ENCODE peak calls at places on chromosomes 13 and 19, in five cellular contexts. T, N, O, D and J are unnamed samples.

GRCh38 chr19:34173145-34173956 is 1.0 kb downstream of the LSM14A start:
- DNase-seq in D (peak), O (peak), T (peak), N (peak), J (peak)

GRCh38 chr13:27257648-27258253 is 6.4 kb downstream of the RPL21 start:
- DNase-seq in D (no peak), N (no peak), O (no peak), T (no peak), J (no peak)

GRCh38 chr19:16069813-16070365 is 6.4 kb upstream of the TPM4 start:
- DNase-seq in O (no peak), T (no peak), D (no peak), N (no peak), J (no peak)

GRCh38 chr19:36604656-36605100 is 435 bp upstream of the ZNF382 start:
- DNase-seq in N (peak), T (peak), D (peak), O (peak), J (peak)

GRCh38 chr19:43675269-43675879 is 5.4 kb upstream of the PLAUR start:
- DNase-seq in N (no peak), O (no peak), T (no peak), D (peak), J (no peak)

GRCh38 chr19:50567052-50567841 is 988 bp downstream of the LRRC4B start:
- DNase-seq in D (no peak), O (no peak), N (no peak), T (no peak), J (no peak)

GRCh38 chr19:18333680-18334079 is 6.7 kb upstream of the PGPEP1 start:
- DNase-seq in D (no peak), O (no peak), N (no peak), T (no peak), J (no peak)

GRCh38 chr19:4453232-4454179 is 4.1 kb downstream of the UBXN6 start:
- DNase-seq in T (no peak), O (no peak), D (no peak), N (no peak), J (no peak)

GRCh38 chr13:77696006-77696862 is 1.3 kb upstream of the SLAIN1 start:
- DNase-seq in O (no peak), D (no peak), T (no peak), N (no peak), J (no peak)

GRCh38 chr19:39927524-39928356 is 6.7 kb downstream of the FCGBP start:
- DNase-seq in N (no peak), T (no peak), O (no peak), D (no peak), J (no peak)

GRCh38 chr19:9406798-9407352 is 28.5 kb downstream of the ZNF266 start:
- DNase-seq in O (no peak), D (peak), T (peak), N (peak), J (peak)

GRCh38 chr13:44004881-44005280 is 125.2 kb downstream of the LACC1 start:
- DNase-seq in D (no peak), N (no peak), T (no peak), O (no peak), J (no peak)

GRCh38 chr13:71798723-71799122 is 68.3 kb downstream of the DACH1 start:
- DNase-seq in O (no peak), D (no peak), T (no peak), N (no peak), J (no peak)

GRCh38 chr19:46729696-46730095 is 12.8 kb upstream of the PRKD2 start:
- DNase-seq in O (no peak), T (no peak), N (no peak), D (no peak), J (no peak)

GRCh38 chr19:17872251-17873001 is 681 bp downstream of the SLC5A5 start:
- DNase-seq in T (peak), N (no peak), D (peak), O (no peak), J (peak)

GRCh38 chr13:37270206-37271001 is 164.9 kb upstream of the CSNK1A1L start:
- DNase-seq in T (no peak), D (no peak), O (no peak), N (no peak), J (no peak)

GRCh38 chr13:20713751-20714150 is 10.3 kb downstream of the IL17D start:
- DNase-seq in O (no peak), N (no peak), D (no peak), T (no peak), J (no peak)

GRCh38 chr13:59444210-59444857 is 719.4 kb downstream of the DIAPH3 start:
- DNase-seq in O (no peak), T (no peak), D (no peak), N (no peak), J (no peak)

GRCh38 chr13:45773944-45774343 is 71.8 kb downstream of the CBY2 start:
- DNase-seq in N (no peak), O (no peak), D (no peak), T (no peak), J (no peak)

GRCh38 chr19:32219881-32220552 is 125.4 kb upstream of the ZNF507 start:
- DNase-seq in T (no peak), O (no peak), N (no peak), D (no peak), J (no peak)

GRCh38 chr19:12774588-12775555 is at the start of gene HOOK2:
- DNase-seq in N (no peak), O (no peak), D (peak), T (peak), J (peak)

GRCh38 chr13:113089693-113090414 is 15.7 kb upstream of the F7 start:
- DNase-seq in O (no peak), N (no peak), D (peak), T (no peak), J (no peak)

GRCh38 chr13:77002590-77003190 is 10.8 kb downstream of the CLN5 start:
- DNase-seq in N (no peak), T (no peak), O (no peak), D (no peak), J (no peak)

GRCh38 chr13:39612023-39612637 is 9.1 kb upstream of the LHFPL6 start:
- DNase-seq in T (peak), D (no peak), N (peak), O (peak), J (peak)

GRCh38 chr13:73274147-73274546 is 215.3 kb downstream of the KLF5 start:
- DNase-seq in N (no peak), D (no peak), T (no peak), O (no peak), J (no peak)

GRCh38 chr19:8457209-8457608 is 12.4 kb downstream of the HNRNPM start:
- DNase-seq in D (no peak), O (no peak), T (no peak), N (no peak), J (no peak)

GRCh38 chr19:8145969-8146368 is 3.4 kb downstream of the FBN3 start:
- DNase-seq in O (no peak), D (no peak), T (no peak), N (no peak), J (no peak)

GRCh38 chr13:43830481-43830873 is 43.7 kb upstream of the ENOX1 start:
- DNase-seq in D (no peak), N (no peak), T (no peak), O (no peak), J (no peak)

GRCh38 chr13:71712988-71713653 is 153.9 kb downstream of the DACH1 start:
- DNase-seq in D (no peak), T (no peak), N (peak), O (peak), J (no peak)